ENCODE peak calls at places on chromosome 20, in six cellular contexts. F, P, N, G, T and U are unnamed samples. For H3K4me1 and H3K79me2, the result is how much of the 10 kb centered on the place peaks cover.

GRCh38 chr20:1934162-1934561 is 39.0 kb downstream of the SIRPA start:
- DNase-seq in F (no peak), P (no peak), N (no peak), G (no peak), T (no peak), U (peak)

GRCh38 chr20:52494244-52494643 is 302.7 kb upstream of the ZFP64 start:
- DNase-seq in F (no peak), P (no peak), N (no peak), G (peak), T (peak), U (peak)

GRCh38 chr20:47167846-47168245 is 188.7 kb downstream of the ZMYND8 start:
- DNase-seq in F (no peak), P (peak), N (peak), G (no peak), T (no peak), U (no peak)

GRCh38 chr20:37524221-37524700 is 3.2 kb downstream of the NNAT start:
- DNase-seq in F (no peak), P (no peak), N (no peak), G (no peak), T (no peak), U (no peak)

GRCh38 chr20:38252292-38253288 is 7.9 kb downstream of the KIAA1755 start:
- DNase-seq in F (no peak), P (no peak), N (no peak), G (no peak), T (no peak), U (peak)

GRCh38 chr20:50395258-50395729 is 114.9 kb upstream of the PTPN1 start:
- DNase-seq in F (no peak), P (no peak), N (no peak), G (peak), T (no peak), U (peak)

GRCh38 chr20:45368221-45368980 is 5.4 kb downstream of the SYS1 start:
- DNase-seq in F (no peak), P (no peak), N (no peak), G (no peak), T (no peak), U (no peak)

GRCh38 chr20:11111191-11111590 is 437.4 kb upstream of the JAG1 start:
- DNase-seq in F (no peak), P (no peak), N (no peak), G (peak), T (no peak), U (peak)

GRCh38 chr20:37414133-37414532 is 68.2 kb downstream of the SRC start:
- DNase-seq in F (no peak), P (peak), N (no peak), G (no peak), T (no peak), U (no peak)

GRCh38 chr20:50101281-50101680 is 11.7 kb downstream of the UBE2V1 start:
- DNase-seq in F (no peak), P (no peak), N (no peak), G (no peak), T (no peak), U (no peak)

GRCh38 chr20:57414867-57415592 is 23.8 kb downstream of the RBM38 start:
- DNase-seq in F (no peak), P (no peak), N (no peak), G (peak), T (no peak), U (peak)

GRCh38 chr20:50085481-50086365 is 27.2 kb downstream of the UBE2V1 start:
- DNase-seq in F (peak), P (peak), N (peak), G (peak), T (no peak), U (peak)

GRCh38 chr20:6920991-6921613 is 153.6 kb downstream of the BMP2 start:
- DNase-seq in F (no peak), P (no peak), N (no peak), G (peak), T (no peak), U (peak)

GRCh38 chr20:12925214-12925755 is 83.5 kb upstream of the SPTLC3 start:
- DNase-seq in F (peak), P (peak), N (peak), G (peak), T (peak), U (peak)

GRCh38 chr20:57199656-57200405 is 66.6 kb downstream of the BMP7 start:
- DNase-seq in F (no peak), P (no peak), N (no peak), G (peak), T (no peak), U (no peak)

DNA sequence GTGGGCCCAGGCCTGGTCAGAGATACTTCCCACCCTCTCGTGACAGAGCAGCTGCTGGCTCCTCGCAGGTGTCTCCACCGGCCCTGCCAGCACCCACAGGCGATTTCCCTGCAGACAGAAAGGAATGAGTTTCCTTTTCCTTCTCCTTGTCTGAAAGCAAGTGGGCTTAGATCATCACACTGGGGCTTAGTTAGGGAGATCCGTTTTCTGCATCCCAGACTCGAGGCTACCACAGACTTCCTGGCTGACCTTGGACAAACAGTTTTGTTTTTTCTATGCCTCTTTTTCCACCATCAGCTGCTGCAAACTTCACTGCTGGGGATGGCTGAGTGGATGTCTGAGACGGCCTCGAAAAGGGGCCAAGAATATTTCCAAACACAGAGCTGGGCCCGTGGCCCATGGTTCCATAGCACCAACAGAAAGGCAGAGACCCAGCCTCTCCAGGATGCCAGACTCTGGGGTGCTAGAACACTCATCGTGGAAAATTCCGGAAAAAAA is 86.5 kb downstream of the BANF2 start:
- DNase-seq in F (no peak), P (no peak), N (no peak), G (no peak), T (no peak), U (peak)
- H3K4me3 ChIP-seq in F (no peak), P (no peak), N (no peak), G (no peak), T (no peak), U (no peak)

DNA sequence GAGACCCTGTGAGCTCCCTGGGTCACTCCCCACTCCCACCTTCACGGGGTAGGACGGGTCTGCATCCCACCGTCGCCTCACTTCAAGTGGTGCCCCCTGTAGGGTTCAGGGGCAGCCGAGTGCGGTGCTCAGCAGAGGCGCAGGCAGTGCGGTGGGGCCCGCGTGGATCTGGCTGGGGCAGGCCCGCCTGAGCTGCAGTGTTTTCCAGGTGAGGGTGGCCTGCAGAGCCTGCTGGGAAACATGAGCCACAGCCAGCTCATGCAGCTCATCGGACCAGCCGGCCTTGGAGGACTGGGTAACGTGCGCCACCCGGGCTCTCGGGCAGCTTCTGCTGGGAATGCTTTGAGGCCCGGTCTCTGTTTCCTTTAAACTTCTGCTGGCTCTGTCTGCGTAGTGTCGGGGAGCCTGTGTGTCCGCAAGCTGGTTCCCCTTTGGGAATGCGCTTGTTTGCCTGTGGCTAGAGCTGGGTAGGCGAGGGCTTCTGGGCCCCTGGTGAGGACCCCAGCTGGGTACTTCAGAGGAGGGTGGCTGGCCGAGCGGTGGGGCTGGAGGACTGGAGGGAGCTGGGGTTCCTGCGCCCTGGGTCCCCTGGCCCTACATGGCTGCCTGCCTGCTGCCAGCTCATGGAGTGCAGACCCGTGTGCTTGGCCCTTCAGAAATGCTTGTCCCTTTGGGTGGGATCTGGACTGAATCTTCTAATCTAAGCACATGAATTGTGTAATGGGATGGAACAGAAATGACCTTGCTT is 3.8 kb downstream of the ADRM1 start:
- DNase-seq in F (no peak), P (no peak), N (no peak), G (no peak), T (no peak), U (no peak)
- H3K4me1 ChIP-seq in F (under half), P (under half), N (under half), G (under half), T (under half), U (under half)

GRCh38 chr20:20658871-20659415 is 53.5 kb downstream of the RALGAPA2 start:
- DNase-seq in F (no peak), P (no peak), N (no peak), G (no peak), T (no peak), U (no peak)

GRCh38 chr20:20657092-20657491 is 55.4 kb downstream of the RALGAPA2 start:
- DNase-seq in F (no peak), P (no peak), N (no peak), G (no peak), T (no peak), U (no peak)

GRCh38 chr20:20658123-20658522 is 54.3 kb downstream of the RALGAPA2 start:
- DNase-seq in F (no peak), P (no peak), N (no peak), G (no peak), T (no peak), U (no peak)

GRCh38 chr20:20649945-20650344 is 62.5 kb downstream of the RALGAPA2 start:
- DNase-seq in F (no peak), P (no peak), N (no peak), G (no peak), T (no peak), U (no peak)

GRCh38 chr20:20655883-20656282 is 56.6 kb downstream of the RALGAPA2 start:
- DNase-seq in F (no peak), P (no peak), N (no peak), G (no peak), T (no peak), U (no peak)
- H3K79me2 ChIP-seq in F (under half), P (under half), N (under half), G (under half), T (under half), U (under half)

GRCh38 chr20:4916991-4917881 is 84.1 kb downstream of the SLC23A2 start:
- DNase-seq in F (no peak), P (peak), N (no peak), G (peak), T (no peak), U (no peak)
- H3K4me3 ChIP-seq in F (no peak), P (no peak), N (no peak), G (no peak), T (no peak), U (no peak)

DNA sequence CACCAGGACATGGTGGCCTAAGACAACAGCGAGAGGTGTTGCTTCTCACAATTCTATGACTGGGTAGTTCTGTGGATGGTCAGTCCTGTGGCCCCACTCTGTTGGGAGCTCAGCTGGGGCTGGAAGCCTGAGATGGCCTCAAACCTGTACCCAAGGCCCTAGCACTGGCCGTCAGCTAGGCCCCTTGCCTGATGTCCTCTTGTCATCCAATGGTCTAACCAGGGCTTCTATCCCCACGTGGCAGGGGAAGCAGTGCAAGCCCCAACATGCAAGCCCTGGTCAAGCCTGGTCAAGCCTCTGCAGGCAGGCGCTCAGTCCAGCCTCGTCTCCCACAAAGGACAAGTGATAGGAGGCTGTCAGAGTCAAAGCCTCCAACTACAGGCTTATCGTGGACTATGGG is 196.5 kb upstream of the CST7 start:
- DNase-seq in F (no peak), P (no peak), N (no peak), G (no peak), T (no peak), U (no peak)
- H3K4me1 ChIP-seq in F (under half), P (under half), N (under half), G (under half), T (under half), U (under half)

DNA sequence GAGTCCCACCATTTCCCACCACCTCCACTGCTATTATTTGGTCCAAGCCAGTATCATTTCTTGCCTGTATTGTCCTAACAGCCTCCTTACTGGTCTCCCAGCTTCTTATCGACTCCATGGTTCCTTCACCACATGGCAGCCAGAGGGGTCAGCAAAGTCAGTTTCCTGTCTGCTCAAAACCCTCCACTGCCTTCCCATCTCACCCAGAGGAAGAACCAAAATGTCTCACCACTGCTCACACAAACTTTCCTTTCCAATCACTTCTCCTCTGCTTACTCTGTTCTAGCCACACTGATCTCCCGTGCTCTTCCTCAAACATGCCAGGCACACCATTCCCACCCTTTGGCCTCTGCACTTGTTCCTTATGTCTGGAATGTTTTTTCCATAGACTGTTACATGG is 39.7 kb downstream of the BCL2L1 start:
- DNase-seq in F (no peak), P (no peak), N (no peak), G (no peak), T (no peak), U (no peak)
- H3K79me2 ChIP-seq in F (half or more), P (under half), N (under half), G (half or more), T (under half), U (half or more)

DNA sequence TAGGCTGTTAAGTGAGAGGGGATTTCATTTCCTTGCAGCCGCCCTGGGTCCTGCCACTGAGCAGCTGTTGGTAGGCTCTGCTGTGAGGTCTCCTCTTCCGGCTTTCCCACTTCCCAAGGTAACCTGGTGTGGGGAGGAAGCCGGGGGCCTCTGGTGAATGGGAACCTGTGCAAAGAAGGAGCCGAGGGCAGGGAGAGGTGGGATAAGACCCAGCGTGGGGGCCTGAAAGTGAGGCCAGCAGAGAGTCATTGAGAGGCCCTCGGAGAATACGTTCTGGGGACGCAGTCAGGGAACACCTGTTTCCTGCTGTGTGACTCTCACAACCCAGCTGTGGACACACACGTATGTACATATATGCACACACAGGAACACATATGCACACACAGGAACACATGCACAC is 100.6 kb downstream of the CDH26 start:
- DNase-seq in F (no peak), P (no peak), N (no peak), G (no peak), T (no peak), U (no peak)
- H3K4me3 ChIP-seq in F (no peak), P (no peak), N (no peak), G (no peak), T (no peak), U (no peak)

DNA sequence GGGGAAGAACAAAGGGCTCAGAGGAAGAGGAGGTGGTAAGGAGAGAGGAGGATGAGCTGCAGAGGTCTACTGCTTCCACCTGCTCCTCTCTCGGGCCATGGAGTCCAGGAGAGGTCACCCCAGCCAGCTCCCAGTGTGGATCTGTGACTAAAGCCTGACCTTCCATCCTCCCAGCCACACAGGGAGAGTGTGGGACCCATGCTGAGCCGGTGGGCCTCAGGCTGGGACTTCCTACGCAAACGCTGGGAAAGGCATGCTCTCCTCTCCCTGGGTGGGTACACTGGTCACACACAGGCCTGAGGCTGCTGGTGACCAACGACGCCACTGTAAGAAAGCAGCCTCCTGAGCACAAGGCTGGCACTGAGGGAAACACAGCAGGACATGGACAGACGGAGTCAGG is 111.3 kb downstream of the PREX1 start:
- DNase-seq in F (no peak), P (no peak), N (no peak), G (no peak), T (no peak), U (no peak)
- H3K4me1 ChIP-seq in F (under half), P (under half), N (under half), G (under half), T (under half), U (under half)

GRCh38 chr20:34089655-34090324 is 22.3 kb downstream of the EIF2S2 start:
- DNase-seq in F (no peak), P (no peak), N (no peak), G (no peak), T (no peak), U (no peak)

GRCh38 chr20:34093895-34094294 is 18.1 kb downstream of the EIF2S2 start:
- DNase-seq in F (no peak), P (no peak), N (no peak), G (no peak), T (no peak), U (no peak)

GRCh38 chr20:34088871-34089479 is 23.1 kb downstream of the EIF2S2 start:
- DNase-seq in F (no peak), P (no peak), N (no peak), G (no peak), T (no peak), U (no peak)

GRCh38 chr20:34090645-34091044 is 21.4 kb downstream of the EIF2S2 start:
- DNase-seq in F (no peak), P (no peak), N (no peak), G (no peak), T (no peak), U (no peak)

GRCh38 chr20:34091637-34092200 is 20.3 kb downstream of the EIF2S2 start:
- DNase-seq in F (no peak), P (no peak), N (no peak), G (no peak), T (no peak), U (no peak)
- H3K79me2 ChIP-seq in F (half or more), P (under half), N (under half), G (under half), T (under half), U (under half)

DNA sequence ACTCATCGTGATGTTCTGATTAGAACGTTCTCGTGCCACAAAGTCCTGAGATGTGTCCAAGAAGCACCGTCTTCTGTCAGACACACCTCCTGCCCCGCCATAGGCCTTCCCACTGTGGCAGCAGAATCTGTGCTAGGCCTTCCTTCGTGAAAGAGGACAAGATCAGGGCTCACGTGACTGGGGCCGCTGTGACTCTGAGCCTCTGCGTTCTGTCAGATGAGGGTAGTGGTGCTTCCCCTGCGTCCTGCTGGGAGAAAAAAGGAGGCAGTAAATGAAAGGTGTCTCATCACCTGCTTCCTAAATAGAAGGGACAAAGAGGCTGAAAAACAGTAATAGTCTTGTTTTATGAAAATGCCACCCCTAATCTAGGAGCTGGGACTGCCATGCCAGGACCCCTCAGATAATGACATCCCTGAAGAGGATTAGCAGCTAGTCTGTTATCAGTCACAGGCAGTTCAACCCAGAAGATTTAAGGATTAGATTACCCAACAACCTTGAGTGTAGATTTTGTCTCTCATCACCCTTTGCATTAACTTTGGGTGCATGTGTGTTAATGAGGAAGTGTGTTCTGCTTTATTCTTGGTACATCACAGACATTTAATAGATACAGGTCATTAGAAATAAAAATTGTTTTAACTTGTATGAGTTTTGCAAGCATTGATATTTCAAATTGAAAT is 4.1 kb downstream of the DNAJC5 start:
- DNase-seq in F (no peak), P (no peak), N (no peak), G (no peak), T (peak), U (no peak)
- H3K4me3 ChIP-seq in F (no peak), P (no peak), N (no peak), G (no peak), T (no peak), U (no peak)